ENCODE peak calls at places on chromosomes 16 and 17, in ten cellular contexts. Y, O, N, R, P, W, H, X, F and C are unnamed samples.
A peak's percentile ranks its signal among the peaks of the same experiment; 100 is the strongest.

GRCh38 chr16:2194166-2194834 is 2.1 kb downstream of the CASKIN1 start:
- DNase-seq in H (no peak), F (peak; percentile 51), P (no peak), R (peak; percentile 56), W (peak; percentile 65), O (peak; percentile 50), X (no peak), N (peak; percentile 42), Y (no peak), C (no peak)

GRCh38 chr17:51630101-51630671 is 369.8 kb downstream of the UTP18 start:
- DNase-seq in O (no peak), F (no peak), H (no peak), Y (no peak), P (no peak), X (no peak), R (no peak), N (no peak), W (no peak), C (no peak)

GRCh38 chr16:73890524-73891500 is 405.8 kb upstream of the PSMD7 start:
- DNase-seq in F (peak; percentile 62), W (no peak), H (no peak), Y (no peak), P (peak; percentile 9), O (no peak), N (peak; percentile 52), R (no peak), X (no peak), C (no peak)

GRCh38 chr17:78618264-78619066 is 41.3 kb upstream of the DNAH17 start:
- DNase-seq in N (no peak), H (no peak), F (no peak), O (no peak), Y (no peak), R (no peak), P (no peak), X (no peak), W (peak; percentile 40), C (no peak)

GRCh38 chr17:16428098-16428882 is 12.9 kb downstream of the TRPV2 start:
- DNase-seq in O (no peak), H (no peak), W (peak; percentile 76), R (peak; percentile 57), X (peak; percentile 29), N (peak; percentile 74), P (no peak), Y (peak; percentile 27), F (peak; percentile 68), C (no peak)

GRCh38 chr16:56615353-56615752 is 7.0 kb downstream of the MT2A start:
- DNase-seq in X (no peak), O (peak; percentile 55), W (peak; percentile 72), F (no peak), N (peak; percentile 66), Y (peak; percentile 41), P (no peak), H (no peak), R (peak; percentile 63), C (no peak)

GRCh38 chr17:70120420-70120819 is 45.4 kb downstream of the KCNJ16 start:
- DNase-seq in X (no peak), Y (no peak), W (no peak), H (no peak), O (no peak), P (no peak), R (no peak), F (no peak), N (no peak), C (no peak)

GRCh38 chr16:9854665-9855064 is 327.6 kb downstream of the GRIN2A start:
- DNase-seq in N (peak; percentile 71), X (peak; percentile 51), O (peak; percentile 8), Y (peak; percentile 80), H (no peak), R (peak; percentile 63), F (no peak), W (peak; percentile 55), P (no peak), C (no peak)

GRCh38 chr16:47460301-47460754 is 535 bp downstream of the ITFG1 start:
- DNase-seq in R (peak; percentile 1), P (no peak), W (peak; percentile 34), Y (peak; percentile 25), H (no peak), F (no peak), O (no peak), X (no peak), N (no peak), C (no peak)

GRCh38 chr16:48367443-48368049 is 17.7 kb downstream of the SIAH1 start:
- DNase-seq in Y (no peak), O (peak; percentile 27), N (no peak), F (no peak), R (peak; percentile 20), P (no peak), W (peak; percentile 28), H (no peak), X (no peak), C (no peak)

GRCh38 chr17:43784068-43784467 is 3.8 kb downstream of the CFAP97D1 start:
- DNase-seq in W (peak; percentile 66), X (no peak), R (peak; percentile 78), N (no peak), H (no peak), O (no peak), Y (peak; percentile 84), F (no peak), P (no peak), C (no peak)

GRCh38 chr16:50627419-50627818 is 53.7 kb downstream of the SNX20 start:
- DNase-seq in H (no peak), N (peak; percentile 41), W (peak; percentile 18), R (no peak), O (peak; percentile 16), F (peak; percentile 58), P (no peak), Y (peak; percentile 16), X (no peak), C (no peak)

GRCh38 chr17:73976676-73977521 is 226.6 kb upstream of the RPL38 start:
- DNase-seq in W (peak; percentile 62), R (no peak), Y (peak; percentile 67), F (no peak), X (no peak), O (no peak), H (no peak), N (no peak), P (no peak), C (no peak)

GRCh38 chr17:17562145-17562529 is 29.4 kb downstream of the PEMT start:
- DNase-seq in R (no peak), W (no peak), P (no peak), F (no peak), Y (no peak), H (no peak), N (no peak), X (no peak), O (no peak), C (no peak)
- H3K9ac ChIP-seq in R (no peak overlapping the region), W (no peak overlapping the region), P (no peak overlapping the region), F (no peak overlapping the region), Y (no peak overlapping the region), H (no peak overlapping the region), N (no peak overlapping the region), X (no peak overlapping the region), O (no peak overlapping the region), C (no peak overlapping the region)

DNA sequence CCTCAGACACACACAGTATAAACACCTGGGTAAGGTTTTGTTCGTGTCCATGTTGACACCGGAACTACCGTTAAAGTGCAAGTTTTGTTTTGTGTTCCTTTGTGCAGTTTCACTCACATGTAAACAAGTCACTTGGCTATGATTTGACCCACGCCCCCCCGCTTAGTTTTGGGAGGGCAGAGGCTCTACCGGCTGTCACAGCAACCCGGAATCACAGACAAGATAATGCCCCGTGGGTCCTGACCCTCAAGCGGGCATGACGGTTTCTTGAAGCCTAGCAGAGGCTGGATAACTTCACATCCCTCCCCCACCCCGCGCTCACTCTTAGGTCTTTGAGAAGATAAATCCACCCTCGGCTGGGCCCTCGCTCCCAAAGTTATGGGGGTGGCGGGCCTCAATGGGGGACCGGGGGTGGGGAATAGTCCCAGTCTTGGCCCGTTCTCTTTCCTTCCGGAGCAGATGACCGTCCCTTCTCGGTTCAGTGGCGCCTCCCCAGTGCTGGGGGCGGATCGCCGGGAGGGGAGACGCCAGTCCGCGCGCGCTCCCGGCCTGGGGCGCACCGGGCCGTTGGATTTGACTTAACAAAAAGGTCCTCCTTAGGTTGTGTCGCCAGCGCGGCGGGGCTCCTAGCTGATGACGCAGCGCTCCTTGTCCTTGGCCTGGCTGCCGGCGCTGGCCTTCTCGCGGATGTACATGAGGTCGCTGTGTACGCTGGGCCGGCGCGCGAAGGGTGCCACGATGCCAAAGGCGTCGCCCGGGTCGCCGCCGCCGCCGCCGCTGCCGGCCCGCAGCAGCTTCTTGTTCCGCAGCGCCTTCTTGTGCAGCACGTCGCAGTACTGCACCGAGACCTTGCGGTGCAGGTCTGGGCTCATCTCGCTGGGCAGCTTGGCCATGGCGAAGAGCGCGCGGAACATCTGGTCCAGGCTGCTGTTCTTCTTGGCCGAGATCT is 1.4 kb downstream of the RASD1 start:
- DNase-seq in N (peak; percentile 39), X (peak; percentile 20), F (peak; percentile 77), W (peak; percentile 81), H (no peak), P (peak; percentile 35), Y (peak; percentile 10), R (peak; percentile 60), O (no peak), C (no peak)
- H3K27ac ChIP-seq in N (no peak overlapping the region), X (no peak overlapping the region), F (no peak overlapping the region), W (no peak overlapping the region), H (no peak overlapping the region), P (no peak overlapping the region), Y (no peak overlapping the region), R (no peak overlapping the region), O (no peak overlapping the region), C (no peak overlapping the region)

DNA sequence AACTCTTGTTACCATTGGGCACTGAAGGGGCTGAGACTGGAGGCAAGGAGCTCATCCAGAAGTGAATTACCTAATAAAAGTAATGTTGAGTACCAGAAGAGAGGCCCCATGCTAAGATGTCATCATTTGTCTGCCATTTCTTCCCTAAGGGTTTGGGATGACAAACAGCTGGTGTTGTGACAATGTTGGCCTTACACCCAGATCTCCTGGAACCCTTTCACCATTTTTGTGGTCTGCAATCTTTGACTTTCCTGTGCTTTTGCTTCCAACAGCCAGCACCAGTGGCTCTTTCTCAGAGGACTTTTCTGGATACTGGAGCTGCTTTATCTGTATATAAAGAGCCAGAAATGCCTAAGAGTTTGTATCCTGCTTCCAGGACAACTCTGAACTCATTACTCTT is 84.1 kb downstream of the SHISA9 start:
- DNase-seq in W (no peak), N (no peak), R (no peak), H (no peak), O (no peak), Y (no peak), X (no peak), P (no peak), F (no peak), C (no peak)
- TF ChIP-seq EZH2 in W (no peak), N (no peak), R (no peak), H (no peak), O (no peak), Y (no peak), X (no peak), P (no peak), F (no peak), C (no peak)

GRCh38 chr17:5488752-5489151 is 2.4 kb downstream of the MIS12 start:
- DNase-seq in W (no peak), H (no peak), R (no peak), N (no peak), O (no peak), P (no peak), Y (no peak), F (no peak), X (no peak), C (no peak)

GRCh38 chr17:5485270-5486205 is at the start of gene DERL2:
- DNase-seq in R (no peak), X (no peak), P (peak; percentile 11), Y (peak; percentile 18), F (peak; percentile 78), H (no peak), O (peak; percentile 3), N (no peak), W (peak; percentile 57), C (no peak)

GRCh38 chr17:5481451-5481850 is 4.5 kb downstream of the DERL2 start:
- DNase-seq in R (no peak), X (no peak), Y (no peak), W (no peak), P (no peak), O (no peak), F (no peak), N (no peak), H (no peak), C (no peak)

GRCh38 chr17:5486206-5487124 is at the start of gene MIS12:
- DNase-seq in F (peak; percentile 99), P (peak; percentile 98), H (peak; percentile 97), W (peak; percentile 100), Y (peak; percentile 99), X (peak; percentile 100), R (peak; percentile 95), O (peak; percentile 99), N (peak; percentile 99), C (peak; percentile 83)
- H3K9ac ChIP-seq in F (peak within 1 kb of the TSS; percentile 98), P (peak within 1 kb of the TSS; percentile 99), H (peak within 1 kb of the TSS; percentile 93), W (peak within 1 kb of the TSS; percentile 95), Y (peak within 1 kb of the TSS; percentile 93), X (peak within 1 kb of the TSS; percentile 98), R (peak within 1 kb of the TSS; percentile 98), O (peak within 1 kb of the TSS; percentile 93), N (peak within 1 kb of the TSS; percentile 94), C (peak within 1 kb of the TSS; percentile 88)